ENCODE peak calls at places on chromosomes 5 and 9, in nine cellular contexts. I, F, R, G, A, V, O, X and K are unnamed samples.

GRCh38 chr5:176573564-176574296 is 24.6 kb downstream of the CDHR2 start:
- DNase-seq in I (peak), F (peak), R (peak), G (peak), A (no peak), V (peak), O (no peak), X (peak), K (peak)

GRCh38 chr5:179923422-179923821 is 15.7 kb upstream of the TBC1D9B start:
- DNase-seq in I (no peak), F (no peak), R (no peak), G (no peak), A (no peak), V (no peak), O (no peak), X (no peak), K (no peak)

GRCh38 chr9:115107701-115108100 is 10.3 kb downstream of the TNC start:
- DNase-seq in I (no peak), F (no peak), R (no peak), G (no peak), A (no peak), V (no peak), O (no peak), X (no peak), K (no peak)

GRCh38 chr5:163190283-163190682 is 247.1 kb upstream of the CCNG1 start:
- DNase-seq in I (no peak), F (no peak), R (no peak), G (no peak), A (no peak), V (no peak), O (no peak), X (no peak), K (no peak)

GRCh38 chr9:13589044-13589737 is 309.7 kb upstream of the MPDZ start:
- DNase-seq in I (no peak), F (no peak), R (no peak), G (no peak), A (no peak), V (no peak), O (no peak), X (no peak), K (no peak)

GRCh38 chr9:35659340-35659739 is 1.2 kb downstream of the CCDC107 start:
- DNase-seq in I (peak), F (no peak), R (no peak), G (no peak), A (no peak), V (peak), O (peak), X (no peak), K (no peak)

GRCh38 chr9:132631280-132631679 is 38.5 kb downstream of the DDX31 start:
- DNase-seq in I (peak), F (no peak), R (peak), G (peak), A (no peak), V (no peak), O (no peak), X (peak), K (no peak)

GRCh38 chr5:141958113-141958512 is at the start of gene PCDH12:
- DNase-seq in I (peak), F (no peak), R (no peak), G (no peak), A (no peak), V (peak), O (no peak), X (no peak), K (peak)

GRCh38 chr5:78497573-78498533 is 137.4 kb downstream of the SCAMP1 start:
- DNase-seq in I (no peak), F (no peak), R (no peak), G (no peak), A (no peak), V (no peak), O (no peak), X (no peak), K (no peak)

GRCh38 chr9:35962126-35962906 is 4.4 kb upstream of the OR2S2 start:
- DNase-seq in I (peak), F (no peak), R (peak), G (peak), A (no peak), V (peak), O (no peak), X (peak), K (peak)

GRCh38 chr5:131270809-131271208 is 7.0 kb downstream of the CDC42SE2 start:
- DNase-seq in I (peak), F (no peak), R (no peak), G (no peak), A (no peak), V (no peak), O (peak), X (peak), K (no peak)

GRCh38 chr5:143924311-143924710 is 112.3 kb downstream of the HMHB1 start:
- DNase-seq in I (peak), F (no peak), R (no peak), G (no peak), A (no peak), V (no peak), O (no peak), X (no peak), K (no peak)

GRCh38 chr5:150780816-150781221 is 2.3 kb downstream of the SMIM3 start:
- DNase-seq in I (peak), F (no peak), R (peak), G (no peak), A (no peak), V (peak), O (no peak), X (peak), K (no peak)

GRCh38 chr9:107226431-107226830 is 56.6 kb upstream of the RAD23B start:
- DNase-seq in I (no peak), F (no peak), R (no peak), G (no peak), A (no peak), V (no peak), O (no peak), X (peak), K (no peak)

GRCh38 chr9:3743901-3744413 is 218.2 kb upstream of the RFX3 start:
- DNase-seq in I (no peak), F (no peak), R (no peak), G (no peak), A (no peak), V (no peak), O (no peak), X (no peak), K (no peak)

GRCh38 chr9:132742821-132743311 is 72.6 kb downstream of the GTF3C4 start:
- DNase-seq in I (no peak), F (peak), R (no peak), G (no peak), A (no peak), V (no peak), O (no peak), X (no peak), K (no peak)

GRCh38 chr9:33287087-33287490 is 3.2 kb upstream of the NFX1 start:
- DNase-seq in I (peak), F (no peak), R (peak), G (peak), A (no peak), V (peak), O (peak), X (peak), K (no peak)

GRCh38 chr5:14591548-14591947 is 10.0 kb downstream of the OTULINL start:
- DNase-seq in I (peak), F (no peak), R (peak), G (no peak), A (no peak), V (no peak), O (no peak), X (no peak), K (no peak)

GRCh38 chr5:625516-625915 is 13.4 kb downstream of the CEP72 start:
- DNase-seq in I (no peak), F (peak), R (no peak), G (no peak), A (no peak), V (no peak), O (no peak), X (no peak), K (no peak)

GRCh38 chr5:177310757-177311173 is 933 bp downstream of the MXD3 start:
- DNase-seq in I (peak), F (peak), R (no peak), G (no peak), A (no peak), V (peak), O (no peak), X (no peak), K (no peak)

GRCh38 chr5:132496631-132497487 is 6.3 kb upstream of the IRF1 start:
- DNase-seq in I (peak), F (peak), R (peak), G (peak), A (peak), V (peak), O (peak), X (peak), K (peak)

GRCh38 chr5:136191304-136192014 is 1.5 kb downstream of the SMIM32 start:
- DNase-seq in I (peak), F (no peak), R (peak), G (no peak), A (no peak), V (peak), O (no peak), X (peak), K (no peak)

GRCh38 chr5:33309076-33309475 is 131.7 kb upstream of the TARS1 start:
- DNase-seq in I (no peak), F (no peak), R (no peak), G (no peak), A (no peak), V (no peak), O (no peak), X (no peak), K (no peak)

GRCh38 chr5:33311893-33312292 is 128.9 kb upstream of the TARS1 start:
- DNase-seq in I (peak), F (no peak), R (peak), G (peak), A (no peak), V (peak), O (no peak), X (peak), K (no peak)

GRCh38 chr5:33310471-33310870 is 130.3 kb upstream of the TARS1 start:
- DNase-seq in I (peak), F (no peak), R (peak), G (peak), A (no peak), V (peak), O (no peak), X (peak), K (no peak)

GRCh38 chr5:33312631-33313030 is 128.1 kb upstream of the TARS1 start:
- DNase-seq in I (peak), F (no peak), R (peak), G (no peak), A (no peak), V (no peak), O (no peak), X (no peak), K (no peak)

GRCh38 chr5:33309780-33310345 is 130.9 kb upstream of the TARS1 start:
- DNase-seq in I (no peak), F (no peak), R (no peak), G (no peak), A (no peak), V (no peak), O (no peak), X (no peak), K (no peak)
- H3K27ac ChIP-seq in I (peak), F (no peak), R (peak), G (peak), A (no peak), V (no peak), O (no peak), X (no peak), K (no peak)

GRCh38 chr9:127244609-127245601 is 19.7 kb upstream of the GARNL3 start:
- DNase-seq in I (peak), F (peak), R (peak), G (peak), A (peak), V (peak), O (peak), X (peak), K (peak)
- H3K27ac ChIP-seq in I (peak), F (no peak), R (peak), G (no peak), A (peak), V (no peak), O (no peak), X (peak), K (peak)

DNA sequence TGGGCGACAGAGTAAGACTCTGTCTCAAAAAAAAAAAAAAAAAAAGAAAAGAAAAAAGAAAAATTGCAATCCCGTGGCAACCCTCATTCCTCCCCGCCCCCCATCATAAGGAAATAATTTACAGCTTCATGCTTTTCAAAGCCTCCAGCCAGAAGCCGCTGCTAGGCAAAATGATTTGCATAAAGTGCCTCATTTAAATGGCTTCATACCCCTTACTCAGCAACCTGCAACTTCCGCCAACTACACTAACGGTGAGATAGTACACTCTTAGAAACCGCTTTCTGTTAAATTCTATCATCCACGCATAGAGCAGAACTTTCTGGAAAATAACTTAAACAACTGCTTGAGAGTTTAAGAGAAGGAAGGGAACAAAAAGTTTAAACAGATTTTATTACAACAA is 17.8 kb downstream of the SERINC5 start:
- DNase-seq in I (no peak), F (no peak), R (no peak), G (no peak), A (no peak), V (no peak), O (no peak), X (no peak), K (no peak)
- H3K27ac ChIP-seq in I (no peak), F (no peak), R (no peak), G (no peak), A (no peak), V (no peak), O (no peak), X (no peak), K (no peak)

DNA sequence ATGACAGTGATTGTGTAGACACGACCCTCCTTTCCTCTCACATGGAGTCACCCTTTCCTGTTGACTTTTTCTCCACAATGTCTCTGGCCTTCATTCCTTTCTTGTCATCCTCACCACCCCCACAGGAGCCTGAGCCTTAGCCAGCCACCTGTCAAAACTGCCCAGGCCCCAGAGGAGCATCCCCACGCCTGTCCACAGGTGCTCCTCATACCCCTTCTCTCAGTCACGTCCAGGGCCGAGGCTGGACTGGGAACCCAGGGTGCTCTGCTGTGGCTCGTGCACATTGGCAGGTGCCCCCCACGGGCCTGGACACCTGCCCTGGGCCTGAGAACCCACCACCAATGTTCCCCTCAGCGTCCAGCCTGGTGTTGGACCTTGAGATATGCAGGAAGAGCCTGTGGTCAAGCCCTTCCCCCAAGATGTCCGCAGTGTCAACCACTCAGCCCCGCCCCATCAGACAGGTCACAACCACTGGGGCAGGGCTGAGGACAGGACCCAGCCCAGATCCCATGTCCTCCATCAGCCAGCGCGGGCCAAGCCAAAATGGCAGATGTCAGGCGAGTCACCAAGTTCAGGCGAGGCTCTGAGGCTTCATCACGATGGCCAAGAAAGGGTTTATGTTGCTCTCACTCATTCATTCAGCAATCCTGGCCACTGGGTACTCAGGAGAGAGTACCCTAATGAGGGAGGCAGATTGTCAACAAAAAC is 65.8 kb upstream of the STXBP1 start:
- DNase-seq in I (no peak), F (peak), R (no peak), G (no peak), A (no peak), V (no peak), O (peak), X (no peak), K (no peak)
- H3K27ac ChIP-seq in I (peak), F (no peak), R (peak), G (peak), A (peak), V (no peak), O (peak), X (peak), K (peak)

GRCh38 chr5:138937392-138938387 is 62.6 kb upstream of the LRRTM2 start:
- DNase-seq in I (no peak), F (no peak), R (no peak), G (no peak), A (no peak), V (no peak), O (no peak), X (no peak), K (no peak)
- H3K27ac ChIP-seq in I (no peak), F (no peak), R (no peak), G (no peak), A (no peak), V (no peak), O (no peak), X (peak), K (peak)